ENCODE peak calls at places on chromosomes 11 and 22, in five cellular contexts. A, R, J, U and M are unnamed samples.
A peak's percentile ranks its signal among the peaks of the same experiment; 100 is the strongest.

GRCh38 chr22:19060356-19061009 is 61.7 kb downstream of the DGCR2 start:
- DNase-seq in A (peak; percentile 42), R (no peak), J (no peak), U (peak; percentile 41), M (no peak)

GRCh38 chr22:33842421-33843094 is 77.7 kb downstream of the LARGE1 start:
- DNase-seq in A (no peak), R (no peak), J (no peak), U (no peak), M (no peak)

GRCh38 chr11:113176971-113177370 is 137.4 kb upstream of the TTC12 start:
- DNase-seq in A (peak; percentile 64), R (no peak), J (no peak), U (no peak), M (no peak)

GRCh38 chr22:44473166-44473565 is 24.9 kb downstream of the RTL6 start:
- DNase-seq in A (no peak), R (no peak), J (no peak), U (no peak), M (no peak)

GRCh38 chr11:2792376-2793250 is 92.8 kb upstream of the KCNQ1OT1 start:
- DNase-seq in A (no peak), R (peak; percentile 48), J (no peak), U (peak; percentile 1), M (no peak)

GRCh38 chr22:36744413-36744765 is 31.5 kb downstream of the IFT27 start:
- DNase-seq in A (no peak), R (no peak), J (no peak), U (no peak), M (no peak)

GRCh38 chr11:62501432-62501891 is 45.1 kb downstream of the AHNAK start:
- DNase-seq in A (no peak), R (peak; percentile 81), J (no peak), U (peak; percentile 90), M (peak; percentile 78)

GRCh38 chr11:109747839-109748238 is 325.8 kb downstream of the C11orf87 start:
- DNase-seq in A (no peak), R (no peak), J (no peak), U (no peak), M (no peak)

GRCh38 chr11:119205080-119205479 is 1.1 kb upstream of the CBL start:
- DNase-seq in A (no peak), R (peak; percentile 66), J (no peak), U (no peak), M (no peak)

GRCh38 chr22:45341503-45341902 is 31.8 kb downstream of the FAM118A start:
- DNase-seq in A (no peak), R (no peak), J (no peak), U (no peak), M (peak; percentile 18)

GRCh38 chr22:43110927-43111623 is 525 bp downstream of the BIK start:
- DNase-seq in A (no peak), R (no peak), J (peak; percentile 58), U (no peak), M (peak; percentile 25)